ENCODE peak calls at places on chromosomes 13 and 19, in seven cellular contexts. T is cardiac muscle cell; O is thoracic aorta; J is iPS DF 6.9; B is small intestine; D is PC-9; W is effector memory CD4-positive, alpha-beta T cell. N is an unnamed sample. For H3K4me1, the result is how much of the 10 kb centered on the place peaks cover.

GRCh38 chr19:19711934-19712828 is 20.7 kb downstream of the ZNF14 start:
- DNase-seq in T (no peak), B (no peak), D (no peak), W (no peak), J (no peak), O (no peak), N (no peak)

GRCh38 chr13:42028113-42028799 is 20.2 kb upstream of the DGKH start:
- DNase-seq in T (no peak), D (no peak), W (no peak), J (no peak), B (peak), O (no peak), N (no peak)

GRCh38 chr13:83221813-83222241 is 660.4 kb downstream of the SLITRK1 start:
- DNase-seq in O (no peak), W (no peak), B (no peak), D (no peak), J (no peak), T (peak), N (no peak)

GRCh38 chr19:988081-988480 is 3.9 kb downstream of the WDR18 start:
- DNase-seq in D (no peak), O (no peak), T (no peak), J (no peak), B (no peak), W (no peak), N (no peak)

GRCh38 chr13:46295531-46296464 is 84.1 kb downstream of the LRRC63 start:
- DNase-seq in D (no peak), B (peak), T (peak), J (no peak), W (peak), O (no peak), N (no peak)

GRCh38 chr13:102799544-102800144 is 725 bp downstream of the BIVM start:
- DNase-seq in J (no peak), O (no peak), W (no peak), B (no peak), T (no peak), D (no peak), N (peak)

GRCh38 chr13:101423872-101424271 is 7.6 kb upstream of the NALCN start:
- DNase-seq in J (no peak), W (no peak), O (no peak), B (no peak), T (no peak), D (no peak), N (no peak)

GRCh38 chr13:112790735-112791641 is 101.2 kb downstream of the ATP11A start:
- DNase-seq in W (no peak), D (no peak), J (no peak), T (peak), O (no peak), B (no peak), N (no peak)

GRCh38 chr13:51518847-51519246 is 65.4 kb upstream of the WDFY2 start:
- DNase-seq in W (no peak), B (no peak), J (no peak), O (no peak), T (no peak), D (no peak), N (no peak)

GRCh38 chr19:843180-843835 is 2.5 kb downstream of the PRTN3 start:
- DNase-seq in W (no peak), O (no peak), D (no peak), B (no peak), T (no peak), J (no peak), N (peak)

GRCh38 chr19:41186971-41187883 is 5.8 kb upstream of the CYP2S1 start:
- DNase-seq in J (no peak), B (no peak), W (no peak), T (no peak), O (no peak), D (no peak), N (no peak)

GRCh38 chr13:45393941-45394570 is 24.1 kb downstream of the SLC25A30 start:
- DNase-seq in W (peak), J (no peak), B (peak), D (peak), T (peak), O (no peak), N (no peak)

GRCh38 chr19:13842294-13843103 is 34.4 kb upstream of the NANOS3 start:
- DNase-seq in T (peak), W (peak), B (peak), J (no peak), D (peak), O (peak), N (peak)
- H3K4me1 ChIP-seq in T (under half), W (half or more), B (under half), J (under half), D (half or more), O (under half), N (under half)

DNA sequence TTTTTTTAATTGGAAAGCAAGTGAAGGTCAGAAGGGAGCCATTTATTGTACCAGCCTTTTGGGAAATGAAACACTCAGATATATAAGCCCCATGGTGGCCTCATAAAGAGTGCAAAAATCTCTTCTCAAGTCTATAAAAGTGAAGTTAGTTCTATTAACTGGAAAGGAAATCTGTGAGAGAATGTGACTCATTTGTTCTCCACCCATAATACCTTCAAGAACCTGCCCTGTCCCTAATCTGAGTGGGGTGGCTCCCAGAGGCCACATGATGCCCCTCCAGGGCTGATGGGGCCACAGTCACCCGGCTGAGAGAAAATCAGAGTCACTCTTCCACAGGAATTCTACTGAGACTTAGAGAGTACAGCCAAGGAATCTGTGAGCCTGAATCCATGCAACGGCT is 65.8 kb upstream of the SERP2 start:
- DNase-seq in W (no peak), T (no peak), J (no peak), B (peak), D (peak), O (no peak), N (no peak)
- H3K4me1 ChIP-seq in W (under half), T (under half), J (under half), B (under half), D (half or more), O (under half), N (under half)

DNA sequence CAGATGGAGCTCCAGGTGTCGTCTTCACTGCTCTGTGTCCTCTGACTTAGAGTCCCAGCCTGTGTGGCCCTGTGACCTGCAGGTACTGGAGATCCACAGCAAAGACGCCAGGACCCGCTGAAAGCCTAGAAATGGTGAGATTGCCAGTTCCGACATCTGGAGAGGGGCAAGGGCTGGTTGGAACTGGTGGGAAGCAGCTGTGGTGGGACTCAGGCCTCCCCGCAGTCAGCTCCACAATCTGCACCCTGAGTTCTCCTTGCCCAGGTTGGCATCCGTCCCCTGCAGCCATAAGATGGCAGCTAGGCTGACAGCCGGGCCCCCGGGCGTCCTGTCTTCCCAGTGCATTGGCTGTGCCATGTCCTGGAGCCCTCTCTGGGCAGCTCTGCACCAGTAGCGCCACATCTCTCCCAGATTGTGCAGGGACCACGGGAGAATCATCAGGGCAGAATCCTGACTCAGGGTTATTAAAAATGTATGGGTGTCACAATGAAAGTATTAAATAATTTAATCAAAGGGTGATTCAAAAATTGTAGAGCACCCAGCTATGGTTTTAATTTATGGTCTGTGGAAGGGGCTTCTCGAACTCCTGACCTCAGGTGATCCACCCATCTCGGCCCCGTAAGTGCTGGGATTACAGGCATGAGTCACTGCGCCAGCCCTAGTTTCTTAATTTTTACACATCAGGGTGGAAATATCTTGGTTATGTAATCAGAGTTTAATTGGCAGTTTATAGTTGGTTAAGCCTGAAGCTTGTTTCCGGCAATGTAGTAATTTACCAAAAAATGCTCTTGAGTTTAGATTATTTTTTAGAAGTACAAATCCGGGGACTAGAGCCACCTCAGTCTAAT is 32.2 kb upstream of the ZNF681 start:
- DNase-seq in T (no peak), O (no peak), D (no peak), B (no peak), J (no peak), W (no peak), N (no peak)
- H3K4me1 ChIP-seq in T (under half), O (under half), D (under half), B (under half), J (under half), W (under half), N (under half)

GRCh38 chr19:16659832-16660708 is at the start of gene SMIM7:
- DNase-seq in W (peak), O (peak), B (peak), T (peak), D (peak), J (peak), N (peak)

GRCh38 chr19:16657384-16657783 is 2.6 kb downstream of the SMIM7 start:
- DNase-seq in J (no peak), D (no peak), T (no peak), O (no peak), B (no peak), W (no peak), N (no peak)

GRCh38 chr19:16660763-16661479 is at the start of gene TMEM38A:
- DNase-seq in W (peak), B (peak), O (no peak), D (no peak), J (no peak), T (peak), N (peak)

GRCh38 chr19:16661480-16662034 is 618 bp downstream of the TMEM38A start:
- DNase-seq in W (no peak), T (no peak), B (no peak), O (peak), D (no peak), J (no peak), N (peak)

GRCh38 chr19:16659464-16659831 is 496 bp downstream of the SMIM7 start:
- DNase-seq in D (no peak), J (no peak), T (no peak), B (no peak), O (no peak), W (no peak), N (no peak)
- H3K4me1 ChIP-seq in D (under half), J (under half), T (under half), B (under half), O (under half), W (under half), N (half or more)

N was measured in left lung.